ENCODE peak calls at places on chromosome 6, in ten cellular contexts. J is cardiac muscle cell; P is Peyer's patch; K is HFF-Myc; S is CD8-positive, alpha-beta T cell; T is AG04450; X is GM23338; A is fibroblast of villous mesenchyme; W is GM12865; R is PC-3. D is an unnamed sample.

GRCh38 chr6:157845493-157846259 is 22.6 kb downstream of the SNX9 start:
- DNase-seq in J (no peak), P (no peak), K (no peak), S (no peak), T (no peak), X (no peak), A (no peak), W (no peak), R (peak), D (no peak)

GRCh38 chr6:26033942-26034354 is 53.3 kb upstream of the HFE start:
- DNase-seq in J (no peak), P (peak), K (no peak), S (no peak), T (no peak), X (peak), A (no peak), W (peak), R (no peak), D (no peak)

GRCh38 chr6:20866940-20867630 is 332.8 kb downstream of the CDKAL1 start:
- DNase-seq in J (no peak), P (no peak), K (no peak), S (no peak), T (no peak), X (no peak), A (no peak), W (no peak), R (peak), D (no peak)

GRCh38 chr6:21201181-21201580 is 392.4 kb upstream of the SOX4 start:
- DNase-seq in J (no peak), P (no peak), K (no peak), S (no peak), T (no peak), X (no peak), A (no peak), W (no peak), R (no peak), D (no peak)

GRCh38 chr6:29071831-29072723 is 15.0 kb downstream of the OR2B3 start:
- DNase-seq in J (peak), P (no peak), K (peak), S (no peak), T (no peak), X (peak), A (peak), W (peak), R (peak), D (peak)

GRCh38 chr6:150149146-150149545 is 6.3 kb downstream of the PPP1R14C start:
- DNase-seq in J (no peak), P (no peak), K (no peak), S (no peak), T (no peak), X (no peak), A (no peak), W (no peak), R (no peak), D (no peak)

GRCh38 chr6:149895702-149896310 is 2.1 kb downstream of the RAET1E start:
- DNase-seq in J (peak), P (no peak), K (peak), S (peak), T (no peak), X (no peak), A (peak), W (peak), R (peak), D (peak)

GRCh38 chr6:112145080-112145573 is 57.7 kb downstream of the FAM229B start:
- DNase-seq in J (no peak), P (no peak), K (no peak), S (no peak), T (no peak), X (peak), A (no peak), W (no peak), R (no peak), D (no peak)

GRCh38 chr6:75760320-75760719 is 11.3 kb downstream of the MYO6 start:
- DNase-seq in J (no peak), P (no peak), K (no peak), S (no peak), T (no peak), X (no peak), A (no peak), W (no peak), R (no peak), D (no peak)

GRCh38 chr6:105757512-105758200 is 328.5 kb upstream of the PRDM1 start:
- DNase-seq in J (no peak), P (no peak), K (no peak), S (no peak), T (no peak), X (no peak), A (no peak), W (peak), R (peak), D (no peak)

GRCh38 chr6:160573943-160574342 is 90.1 kb downstream of the LPA start:
- DNase-seq in J (no peak), P (no peak), K (no peak), S (no peak), T (no peak), X (no peak), A (no peak), W (no peak), R (no peak), D (no peak)

GRCh38 chr6:27867051-27867940 is 44.9 kb downstream of the OR2B2 start:
- DNase-seq in J (peak), P (peak), K (no peak), S (peak), T (no peak), X (peak), A (peak), W (peak), R (no peak), D (peak)

GRCh38 chr6:108966236-108966635 is 118.0 kb downstream of the ARMC2 start:
- DNase-seq in J (no peak), P (no peak), K (no peak), S (no peak), T (no peak), X (no peak), A (no peak), W (no peak), R (no peak), D (no peak)

GRCh38 chr6:155313602-155314091 is 637 bp downstream of the TFB1M start:
- DNase-seq in J (no peak), P (no peak), K (no peak), S (no peak), T (no peak), X (no peak), A (peak), W (peak), R (peak), D (no peak)

GRCh38 chr6:166466178-166467122 is 83.7 kb upstream of the MPC1 start:
- DNase-seq in J (peak), P (no peak), K (peak), S (no peak), T (peak), X (no peak), A (peak), W (no peak), R (peak), D (no peak)

GRCh38 chr6:158439255-158439654 is 120.6 kb upstream of the TMEM181 start:
- DNase-seq in J (peak), P (no peak), K (no peak), S (no peak), T (no peak), X (no peak), A (no peak), W (peak), R (no peak), D (no peak)

GRCh38 chr6:3471711-3472110 is 14.9 kb upstream of the SLC22A23 start:
- DNase-seq in J (peak), P (no peak), K (no peak), S (no peak), T (no peak), X (no peak), A (no peak), W (no peak), R (no peak), D (no peak)

GRCh38 chr6:25306379-25306778 is 27.2 kb downstream of the CARMIL1 start:
- DNase-seq in J (no peak), P (no peak), K (no peak), S (no peak), T (no peak), X (no peak), A (no peak), W (no peak), R (no peak), D (no peak)

GRCh38 chr6:65116326-65116725 is 590.7 kb downstream of the EYS start:
- DNase-seq in J (no peak), P (no peak), K (no peak), S (no peak), T (no peak), X (no peak), A (no peak), W (no peak), R (no peak), D (no peak)

GRCh38 chr6:105806486-105806920 is 279.6 kb upstream of the PRDM1 start:
- DNase-seq in J (no peak), P (no peak), K (no peak), S (no peak), T (no peak), X (no peak), A (no peak), W (no peak), R (no peak), D (no peak)

GRCh38 chr6:117531346-117531745 is 48.9 kb downstream of the DCBLD1 start:
- DNase-seq in J (no peak), P (no peak), K (no peak), S (no peak), T (no peak), X (no peak), A (no peak), W (no peak), R (no peak), D (no peak)

GRCh38 chr6:46053034-46053933 is 37.6 kb upstream of the CLIC5 start:
- DNase-seq in J (peak), P (peak), K (no peak), S (no peak), T (no peak), X (no peak), A (peak), W (no peak), R (no peak), D (no peak)

GRCh38 chr6:139473239-139473701 is 98.8 kb upstream of the CITED2 start:
- DNase-seq in J (no peak), P (no peak), K (no peak), S (no peak), T (no peak), X (peak), A (no peak), W (no peak), R (no peak), D (no peak)

GRCh38 chr6:111566873-111567517 is 38.7 kb downstream of the TRAF3IP2 start:
- DNase-seq in J (peak), P (no peak), K (no peak), S (no peak), T (no peak), X (no peak), A (no peak), W (no peak), R (no peak), D (no peak)

GRCh38 chr6:20840675-20841074 is 306.4 kb downstream of the CDKAL1 start:
- DNase-seq in J (peak), P (no peak), K (no peak), S (no peak), T (no peak), X (no peak), A (peak), W (no peak), R (no peak), D (no peak)

GRCh38 chr6:104771258-104771832 is 88.4 kb downstream of the HACE1 start:
- DNase-seq in J (peak), P (no peak), K (no peak), S (no peak), T (no peak), X (peak), A (peak), W (peak), R (peak), D (no peak)

GRCh38 chr6:27791182-27791939 is 120.8 kb downstream of the OR2B2 start:
- DNase-seq in J (peak), P (no peak), K (peak), S (no peak), T (no peak), X (peak), A (peak), W (peak), R (peak), D (peak)

GRCh38 chr6:135576055-135576454 is 78.5 kb upstream of the AHI1 start:
- DNase-seq in J (peak), P (no peak), K (no peak), S (no peak), T (peak), X (no peak), A (peak), W (no peak), R (peak), D (no peak)

GRCh38 chr6:32432050-32432450 is 7.6 kb upstream of the HLA-DRA start:
- DNase-seq in J (peak), P (no peak), K (no peak), S (no peak), T (no peak), X (peak), A (peak), W (peak), R (peak), D (no peak)

GRCh38 chr6:113381957-113382356 is 475.2 kb upstream of the MARCKS start:
- DNase-seq in J (peak), P (no peak), K (peak), S (no peak), T (no peak), X (peak), A (peak), W (peak), R (peak), D (peak)

GRCh38 chr6:132261354-132261753 is 139.9 kb downstream of the MOXD1 start:
- DNase-seq in J (peak), P (no peak), K (no peak), S (no peak), T (no peak), X (no peak), A (no peak), W (no peak), R (no peak), D (no peak)

GRCh38 chr6:31752739-31753319 is 9.6 kb upstream of the SAPCD1 start:
- DNase-seq in J (peak), P (no peak), K (no peak), S (no peak), T (no peak), X (no peak), A (peak), W (no peak), R (peak), D (no peak)

GRCh38 chr6:132084811-132085509 is 133.8 kb upstream of the CCN2 start:
- DNase-seq in J (peak), P (no peak), K (peak), S (no peak), T (peak), X (no peak), A (peak), W (peak), R (peak), D (no peak)

GRCh38 chr6:146546440-146546839 is 2.8 kb downstream of the RAB32 start:
- DNase-seq in J (peak), P (no peak), K (no peak), S (no peak), T (peak), X (peak), A (peak), W (no peak), R (peak), D (peak)

DNA sequence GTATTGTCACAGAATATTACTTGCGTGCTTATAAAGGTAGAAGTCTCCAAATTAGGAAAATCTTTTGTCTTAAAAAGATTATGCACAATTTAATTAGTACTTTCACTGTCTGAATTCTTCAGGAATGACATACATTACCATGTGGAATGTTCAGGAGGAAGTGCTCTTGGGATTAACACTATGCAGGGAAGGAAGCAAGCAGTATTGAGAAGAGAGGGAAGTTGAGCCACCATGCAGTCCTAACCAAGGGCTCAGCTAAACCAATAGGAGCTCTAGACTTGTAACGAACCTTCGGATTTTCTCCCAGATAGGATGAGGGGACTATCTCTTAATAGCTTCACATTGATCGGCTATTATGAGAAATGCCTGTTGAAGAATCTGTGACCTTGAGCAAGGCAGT is 918.4 kb upstream of the MANEA start:
- DNase-seq in J (no peak), P (no peak), K (no peak), S (no peak), T (no peak), X (no peak), A (no peak), W (no peak), R (no peak), D (no peak)
- TF ChIP-seq CTCF in J (no peak), P (no peak), K (no peak), S (no peak), T (no peak), X (no peak), A (no peak), W (no peak), R (no peak), D (no peak)

DNA sequence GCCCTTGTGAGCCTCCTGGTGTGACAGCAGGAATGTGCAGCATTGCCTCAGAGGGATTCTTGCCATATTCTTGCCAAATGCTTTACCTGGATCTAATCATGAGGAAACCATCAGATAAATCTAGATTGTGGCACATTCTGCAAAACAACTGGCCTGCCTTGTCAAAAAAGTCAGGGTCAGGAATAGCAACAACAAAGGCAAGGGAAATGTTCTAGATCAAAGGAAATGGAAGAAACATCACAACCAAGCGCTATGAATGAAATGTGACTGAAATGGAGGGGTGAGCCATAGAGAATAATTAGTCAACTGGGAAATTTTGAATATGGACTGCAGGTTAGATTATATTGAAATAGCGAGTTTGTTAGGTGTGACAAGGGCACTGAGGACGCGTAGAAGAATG is 262.6 kb upstream of the CDYL start:
- DNase-seq in J (no peak), P (no peak), K (no peak), S (no peak), T (no peak), X (no peak), A (no peak), W (no peak), R (no peak), D (no peak)
- TF ChIP-seq CTCF in J (no peak), P (no peak), K (no peak), S (no peak), T (no peak), X (no peak), A (no peak), W (no peak), R (no peak), D (no peak)

DNA sequence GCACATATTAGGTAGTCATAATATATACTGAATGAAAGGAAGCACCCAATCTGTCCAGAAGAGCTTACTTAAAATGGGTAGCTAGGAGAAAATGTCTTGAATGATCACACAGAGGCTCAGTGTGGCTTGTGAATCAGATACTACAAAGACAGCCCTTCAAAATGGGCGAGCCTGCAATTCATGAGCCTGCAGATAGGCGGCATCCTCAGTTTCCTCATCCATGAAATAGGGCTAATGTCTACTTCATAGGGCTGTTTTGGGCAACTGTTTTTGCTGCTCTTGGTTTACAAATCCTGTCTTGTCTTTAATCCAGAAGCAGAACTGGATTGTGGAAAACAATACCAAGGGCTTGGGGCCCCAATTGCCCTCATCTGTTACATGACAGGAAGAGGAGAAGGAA is 129.3 kb upstream of the KCNK16 start:
- DNase-seq in J (no peak), P (no peak), K (no peak), S (no peak), T (no peak), X (peak), A (no peak), W (peak), R (peak), D (no peak)
- TF ChIP-seq CTCF in J (peak), P (peak), K (peak), S (no peak), T (peak), X (peak), A (no peak), W (peak), R (peak), D (peak)

GRCh38 chr6:128519931-128520435 is 416 bp downstream of the PTPRK start:
- DNase-seq in J (peak), P (no peak), K (no peak), S (peak), T (no peak), X (peak), A (peak), W (peak), R (no peak), D (no peak)

GRCh38 chr6:128521302-128521632 is 868 bp upstream of the PTPRK start:
- DNase-seq in J (peak), P (no peak), K (no peak), S (no peak), T (no peak), X (no peak), A (peak), W (no peak), R (no peak), D (no peak)

GRCh38 chr6:128520436-128521301 is at the start of gene PTPRK:
- DNase-seq in J (peak), P (peak), K (no peak), S (peak), T (peak), X (peak), A (peak), W (peak), R (peak), D (peak)

GRCh38 chr6:128518531-128519131 is 1.8 kb downstream of the PTPRK start:
- DNase-seq in J (no peak), P (no peak), K (no peak), S (no peak), T (no peak), X (no peak), A (no peak), W (no peak), R (peak), D (no peak)

DNA sequence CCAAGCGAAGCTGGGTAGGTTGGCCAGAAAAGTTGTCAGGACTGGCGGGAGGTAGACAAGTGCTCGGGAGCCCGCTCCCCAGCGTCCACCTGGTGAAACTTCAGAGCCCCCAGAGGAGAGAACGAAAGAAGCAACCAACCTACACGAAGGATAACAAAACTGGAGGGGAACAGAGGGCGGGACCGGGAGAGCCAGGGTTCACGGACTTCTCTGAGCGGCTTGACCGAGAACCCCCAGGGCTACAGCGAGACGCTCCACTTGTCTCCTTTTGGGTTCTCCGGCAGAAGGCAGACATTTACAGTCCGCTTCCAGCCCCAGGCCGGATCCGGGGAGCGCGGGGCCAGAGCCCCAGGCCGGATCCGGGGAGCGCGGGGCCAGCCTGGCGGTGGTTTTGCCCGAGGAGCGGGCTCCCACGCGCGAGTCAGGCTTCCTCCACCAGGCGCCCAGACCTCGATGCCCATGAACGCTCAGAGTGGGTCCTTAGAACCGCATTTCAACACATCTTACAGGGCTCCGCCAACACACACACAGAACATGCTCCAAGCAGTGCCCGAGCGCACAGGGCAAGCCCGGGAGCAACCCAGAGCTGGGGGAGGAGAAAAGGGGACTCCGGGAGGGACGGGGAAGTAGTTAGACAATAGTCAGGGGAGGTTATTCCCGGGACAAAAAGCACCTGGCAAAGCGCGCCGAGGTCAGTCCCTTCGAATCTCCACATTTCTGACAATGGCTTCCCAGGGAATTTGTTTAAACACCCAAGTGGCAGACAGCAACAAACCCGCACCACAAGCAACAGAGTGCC is 1.1 kb downstream of the PTPRK start:
- DNase-seq in J (peak), P (peak), K (no peak), S (peak), T (no peak), X (peak), A (peak), W (peak), R (peak), D (peak)
- TF ChIP-seq CTCF in J (peak), P (no peak), K (peak), S (no peak), T (peak), X (peak), A (peak), W (no peak), R (peak), D (no peak)

GRCh38 chr6:73965408-73966145 is 269.6 kb downstream of the CD109 start:
- DNase-seq in J (no peak), P (no peak), K (no peak), S (no peak), T (no peak), X (no peak), A (peak), W (no peak), R (no peak), D (no peak)

GRCh38 chr6:73964455-73964854 is 268.5 kb downstream of the CD109 start:
- DNase-seq in J (peak), P (no peak), K (no peak), S (no peak), T (no peak), X (no peak), A (peak), W (no peak), R (peak), D (no peak)

GRCh38 chr6:73968358-73968757 is 272.4 kb downstream of the CD109 start:
- DNase-seq in J (no peak), P (no peak), K (peak), S (no peak), T (no peak), X (no peak), A (no peak), W (no peak), R (peak), D (no peak)

GRCh38 chr6:73969982-73970960 is 274.3 kb downstream of the CD109 start:
- DNase-seq in J (peak), P (no peak), K (no peak), S (no peak), T (peak), X (peak), A (peak), W (peak), R (peak), D (peak)
- TF ChIP-seq CTCF in J (peak), P (peak), K (peak), S (no peak), T (peak), X (peak), A (peak), W (peak), R (peak), D (peak)

D was measured in Calu3.